ENCODE peak calls at places on chromosomes 7 and 10, in six cellular contexts. H, O, U, F, L and D are unnamed samples.

GRCh38 chr10:47331491-47331890 is 9.2 kb downstream of the GDF2 start:
- DNase-seq in H (no peak), U (no peak), F (no peak), O (no peak), L (no peak), D (no peak)

GRCh38 chr7:150962743-150963399 is 15.2 kb downstream of the KCNH2 start:
- DNase-seq in L (peak), U (peak), H (peak), F (peak), O (no peak), D (no peak)

GRCh38 chr10:132096223-132096622 is 30.5 kb downstream of the JAKMIP3 start:
- DNase-seq in U (no peak), H (peak), F (no peak), L (peak), O (no peak), D (peak)

GRCh38 chr7:29622335-29623265 is 59.0 kb downstream of the PRR15 start:
- DNase-seq in O (no peak), H (peak), F (no peak), L (no peak), U (peak), D (peak)

GRCh38 chr10:77616766-77617165 is 20.8 kb downstream of the KCNMA1 start:
- DNase-seq in L (no peak), H (no peak), U (no peak), O (no peak), F (no peak), D (no peak)

GRCh38 chr7:1886361-1887064 is 216.4 kb downstream of the ELFN1 start:
- DNase-seq in F (no peak), U (no peak), O (no peak), L (no peak), H (no peak), D (no peak)

GRCh38 chr10:314871-315270 is 179.6 kb downstream of the ZMYND11 start:
- DNase-seq in O (no peak), H (no peak), U (no peak), F (no peak), L (no peak), D (no peak)

GRCh38 chr7:75866497-75867389 is 12.1 kb upstream of the RHBDD2 start:
- DNase-seq in H (peak), F (no peak), O (peak), U (peak), L (peak), D (no peak)

GRCh38 chr7:99551767-99552463 is at the start of gene FAM200A:
- DNase-seq in U (peak), L (peak), F (peak), H (peak), O (peak), D (peak)

GRCh38 chr10:29949411-29950011 is 109.9 kb downstream of the JCAD start:
- DNase-seq in L (no peak), O (no peak), U (no peak), H (peak), F (no peak), D (peak)